ENCODE peak calls at places on chromosomes 13 and 19, in ten cellular contexts. O, R, E, W, U, S, D, B, A and L are unnamed samples.

GRCh38 chr13:46469064-46469463 is 82.0 kb upstream of the RUBCNL start:
- DNase-seq in S (peak), E (no peak), B (no peak), A (no peak), D (no peak), O (no peak), U (no peak), R (no peak), W (peak), L (peak)

GRCh38 chr19:51407631-51408131 is 9.8 kb downstream of the SIGLEC10 start:
- DNase-seq in B (peak), O (peak), S (no peak), A (no peak), W (peak), D (no peak), U (no peak), R (peak), E (peak), L (peak)

GRCh38 chr19:7522923-7523667 is 671 bp downstream of the MCOLN1 start:
- DNase-seq in A (peak), R (no peak), O (no peak), U (no peak), B (no peak), D (no peak), W (peak), E (peak), S (peak), L (peak)

GRCh38 chr13:43981091-43981490 is 101.4 kb downstream of the LACC1 start:
- DNase-seq in B (no peak), A (no peak), S (peak), E (peak), D (no peak), U (no peak), O (no peak), W (no peak), R (no peak), L (no peak)

GRCh38 chr13:44219808-44220544 is 153.6 kb upstream of the SERP2 start:
- DNase-seq in D (peak), S (no peak), W (peak), R (no peak), A (no peak), B (no peak), E (no peak), O (peak), U (no peak), L (peak)

GRCh38 chr13:60788156-60788829 is 391.3 kb downstream of the TDRD3 start:
- DNase-seq in W (peak), R (peak), A (no peak), O (no peak), D (no peak), U (no peak), E (no peak), B (no peak), S (no peak), L (no peak)

GRCh38 chr13:44668707-44669106 is 92.6 kb upstream of the TSC22D1 start:
- DNase-seq in W (no peak), B (no peak), S (no peak), E (no peak), O (peak), D (no peak), A (no peak), U (no peak), R (no peak), L (no peak)

GRCh38 chr13:99150575-99151370 is 49.9 kb upstream of the UBAC2 start:
- DNase-seq in S (no peak), R (peak), A (no peak), U (no peak), W (peak), E (no peak), B (no peak), O (peak), D (no peak), L (peak)

GRCh38 chr19:18883530-18884304 is 12.2 kb downstream of the CERS1 start:
- DNase-seq in S (no peak), A (no peak), O (no peak), U (no peak), B (peak), D (no peak), W (no peak), R (no peak), E (no peak), L (no peak)

GRCh38 chr13:60758637-60759036 is 361.6 kb downstream of the TDRD3 start:
- DNase-seq in B (no peak), A (no peak), E (no peak), W (no peak), S (no peak), O (no peak), U (no peak), D (no peak), R (peak), L (no peak)

GRCh38 chr19:37654525-37654832 is 786 bp downstream of the ZFP30 start:
- DNase-seq in A (no peak), O (peak), W (peak), D (no peak), U (no peak), B (no peak), E (peak), R (peak), S (no peak), L (no peak)

GRCh38 chr13:103299079-103299478 is 232.9 kb upstream of the SLC10A2 start:
- DNase-seq in O (no peak), W (no peak), A (no peak), D (no peak), U (no peak), S (no peak), E (peak), R (no peak), B (peak), L (no peak)

GRCh38 chr19:14476663-14477401 is 1.7 kb upstream of the PTGER1 start:
- DNase-seq in A (no peak), O (peak), U (no peak), D (peak), W (peak), S (peak), B (peak), E (no peak), R (peak), L (peak)
- H3K4me3 ChIP-seq in A (no peak), O (no peak), U (no peak), D (no peak), W (no peak), S (no peak), B (no peak), E (no peak), R (no peak), L (no peak)

GRCh38 chr13:112881656-112882554 is 87.1 kb upstream of the MCF2L start:
- DNase-seq in B (no peak), E (no peak), D (no peak), R (no peak), W (no peak), O (no peak), S (no peak), U (no peak), A (peak), L (no peak)

GRCh38 chr13:112882555-112883024 is 86.4 kb upstream of the MCF2L start:
- DNase-seq in U (no peak), S (no peak), R (no peak), E (no peak), O (no peak), W (no peak), D (no peak), A (no peak), B (no peak), L (no peak)

GRCh38 chr13:112885242-112885781 is 83.7 kb upstream of the MCF2L start:
- DNase-seq in D (no peak), U (no peak), O (no peak), R (no peak), W (no peak), A (peak), S (no peak), E (no peak), B (no peak), L (no peak)

GRCh38 chr13:112880976-112881540 is 88.0 kb upstream of the MCF2L start:
- DNase-seq in R (no peak), A (peak), E (no peak), O (no peak), S (no peak), U (no peak), W (no peak), B (no peak), D (no peak), L (no peak)

DNA sequence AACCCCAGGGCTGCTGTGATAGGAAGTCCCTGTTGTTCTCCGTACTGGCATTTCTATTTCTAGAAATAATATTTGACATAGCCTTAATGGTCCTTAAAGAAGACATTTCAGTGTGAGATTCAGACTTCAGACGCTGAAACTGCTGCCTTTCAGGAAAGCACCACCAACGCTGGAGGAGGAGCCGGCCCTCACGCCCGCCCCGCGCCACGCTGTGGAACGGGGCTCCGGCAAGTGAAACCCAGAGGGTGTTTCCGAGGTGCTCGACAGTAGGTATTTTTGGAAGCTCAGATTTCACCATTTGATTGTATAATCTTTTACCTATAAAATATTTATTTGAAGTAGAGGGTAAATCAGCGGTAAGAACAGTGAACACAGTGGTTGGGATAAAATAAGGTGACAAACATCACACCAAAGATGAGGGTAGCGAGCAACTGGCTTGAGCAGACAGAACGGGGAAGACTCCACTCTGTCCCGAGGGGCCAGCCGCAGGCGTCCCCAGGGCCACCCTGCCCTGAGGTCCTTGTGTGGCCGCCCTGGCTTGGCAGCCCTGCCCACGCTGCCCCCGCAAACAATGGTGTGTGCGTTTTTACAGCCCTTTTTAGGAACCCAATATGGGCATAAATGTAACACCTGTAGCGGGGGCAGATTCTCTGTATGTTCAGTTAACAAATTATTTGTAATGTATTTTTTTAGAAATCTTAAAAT is 85.6 kb upstream of the MCF2L start:
- DNase-seq in W (no peak), O (no peak), B (no peak), R (no peak), A (no peak), E (no peak), U (no peak), S (no peak), D (no peak), L (no peak)
- H3K4me3 ChIP-seq in W (no peak), O (no peak), B (no peak), R (no peak), A (no peak), E (no peak), U (no peak), S (no peak), D (no peak), L (no peak)

GRCh38 chr19:41999071-41999877 is 5.2 kb upstream of the ATP1A3 start:
- DNase-seq in A (no peak), R (no peak), W (no peak), U (no peak), S (peak), B (no peak), O (no peak), E (peak), D (no peak), L (peak)
- H3K4me3 ChIP-seq in A (no peak), R (no peak), W (no peak), U (no peak), S (peak), B (no peak), O (no peak), E (peak), D (no peak), L (no peak)

GRCh38 chr13:89269737-89270136 is 1598.6 kb downstream of the SLITRK5 start:
- DNase-seq in D (no peak), R (no peak), W (no peak), S (peak), E (no peak), A (no peak), B (no peak), U (no peak), O (no peak), L (no peak)
- H3K4me3 ChIP-seq in D (no peak), R (no peak), W (no peak), S (no peak), E (no peak), A (no peak), B (no peak), U (no peak), O (no peak), L (no peak)

DNA sequence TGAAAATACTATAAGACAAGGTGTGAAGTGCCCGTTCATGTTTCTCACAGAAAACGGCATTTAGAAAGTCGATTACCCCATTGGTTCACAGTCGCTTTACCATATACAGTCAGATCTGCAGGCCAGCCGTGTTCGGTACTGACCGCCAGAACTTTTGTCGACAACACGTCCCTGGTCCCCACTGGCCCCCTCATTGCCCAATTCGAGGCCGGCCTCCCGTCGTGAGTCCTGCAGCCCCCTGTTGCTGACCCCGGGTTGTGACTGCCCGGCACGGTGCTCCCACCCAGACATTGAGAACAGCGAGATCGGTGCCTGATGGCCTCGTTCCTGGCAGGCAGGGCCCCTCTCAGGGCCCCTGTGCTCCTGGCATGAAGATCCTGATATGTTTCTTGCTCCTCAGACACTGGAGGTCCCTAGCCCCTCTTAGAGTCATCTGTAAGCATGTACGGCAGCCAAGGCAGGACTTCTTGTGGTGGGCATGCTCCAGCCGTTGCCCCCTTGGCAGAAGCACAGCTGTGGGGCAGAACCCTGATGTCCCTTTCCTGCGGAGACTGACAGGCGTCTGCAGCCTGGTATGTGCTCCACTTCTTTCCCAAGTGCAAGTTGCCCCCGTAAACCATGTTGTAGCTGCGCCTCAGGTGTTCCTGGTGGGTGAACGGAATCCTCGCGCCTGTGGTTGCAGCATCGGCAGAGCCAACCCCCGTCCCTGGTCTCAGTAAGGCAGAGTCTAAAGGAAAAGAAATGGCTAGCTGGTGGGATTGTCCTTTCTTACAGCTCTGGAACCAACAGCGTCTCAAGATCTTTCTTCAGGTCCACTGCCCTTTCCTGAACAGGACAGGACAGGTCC is 123.2 kb upstream of the SPACA7 start:
- DNase-seq in B (no peak), D (no peak), U (peak), E (no peak), R (no peak), W (no peak), S (no peak), O (no peak), A (no peak), L (no peak)
- H3K4me3 ChIP-seq in B (no peak), D (no peak), U (no peak), E (no peak), R (no peak), W (no peak), S (no peak), O (no peak), A (no peak), L (no peak)

GRCh38 chr13:21606781-21607180 is 2.8 kb upstream of the MICU2 start:
- DNase-seq in B (no peak), A (no peak), R (no peak), E (no peak), D (no peak), S (no peak), O (no peak), U (no peak), W (no peak), L (no peak)
- H3K4me3 ChIP-seq in B (no peak), A (no peak), R (no peak), E (no peak), D (no peak), S (no peak), O (no peak), U (no peak), W (no peak), L (no peak)

DNA sequence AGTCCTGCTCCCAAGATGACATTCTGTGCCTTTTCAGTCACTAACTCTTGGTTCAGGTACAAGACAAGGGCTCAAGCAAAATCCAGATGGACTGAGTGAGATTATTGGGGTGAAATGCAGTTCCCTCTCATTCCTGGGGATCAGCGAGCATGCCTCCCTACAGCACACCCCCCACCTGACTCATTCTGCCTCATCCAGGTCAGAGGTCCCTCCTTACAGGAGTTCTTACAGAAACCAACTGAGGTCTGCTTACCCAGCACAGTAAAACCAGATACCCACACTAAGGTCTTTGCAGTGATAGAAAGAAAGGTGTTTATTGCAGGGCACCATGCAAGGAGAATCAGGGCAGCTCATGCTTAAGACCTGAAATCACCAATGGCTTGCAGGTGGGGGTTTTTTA is 21.6 kb upstream of the MRI1 start:
- DNase-seq in D (no peak), B (no peak), O (peak), A (no peak), S (no peak), U (no peak), R (peak), W (no peak), E (no peak), L (peak)
- H3K4me3 ChIP-seq in D (no peak), B (no peak), O (no peak), A (no peak), S (no peak), U (no peak), R (no peak), W (no peak), E (no peak), L (no peak)

GRCh38 chr19:17327654-17328516 is 6.8 kb downstream of the ANO8 start:
- DNase-seq in D (no peak), E (peak), B (peak), W (peak), S (peak), R (peak), O (no peak), A (peak), U (peak), L (peak)
- H3K4me3 ChIP-seq in D (no peak), E (peak), B (peak), W (peak), S (no peak), R (peak), O (no peak), A (peak), U (peak), L (no peak)